ENCODE peak calls at places on chromosomes 13 and 19, in seven cellular contexts. I, U, O, V, X, T and F are unnamed samples. For H3K9me3, the result is how much of the 10 kb centered on the place peaks cover.

GRCh38 chr13:97367016-97367415 is 67.0 kb upstream of the RAP2A start:
- DNase-seq in V (no peak), U (no peak), X (no peak), O (no peak), T (no peak), I (peak), F (no peak)

GRCh38 chr19:18774782-18775444 is 16.2 kb downstream of the COMP start:
- DNase-seq in V (no peak), I (no peak), T (no peak), O (no peak), X (no peak), U (no peak), F (no peak)

GRCh38 chr13:32734511-32734910 is 148.3 kb downstream of the PDS5B start:
- DNase-seq in V (no peak), O (peak), U (no peak), X (no peak), T (no peak), I (no peak), F (no peak)

GRCh38 chr13:109154546-109154945 is 525.1 kb downstream of the MYO16 start:
- DNase-seq in O (no peak), U (no peak), X (no peak), I (no peak), V (no peak), T (no peak), F (no peak)

GRCh38 chr13:24605923-24606372 is 74.3 kb upstream of the ATP12A start:
- DNase-seq in X (no peak), I (no peak), V (no peak), O (peak), U (peak), T (no peak), F (no peak)

GRCh38 chr19:15280048-15280725 is 47.9 kb upstream of the EPHX3 start:
- DNase-seq in O (no peak), I (no peak), T (no peak), V (peak), U (no peak), X (no peak), F (no peak)

GRCh38 chr19:10419200-10419645 is 1.1 kb upstream of the PDE4A start:
- DNase-seq in O (no peak), I (no peak), U (peak), X (no peak), T (no peak), V (no peak), F (no peak)

GRCh38 chr13:111508164-111508870 is 187.9 kb downstream of the TEX29 start:
- DNase-seq in T (no peak), U (no peak), I (no peak), O (no peak), V (no peak), X (no peak), F (no peak)

GRCh38 chr13:24167666-24168391 is 7.3 kb downstream of the SPATA13 start:
- DNase-seq in T (no peak), U (no peak), O (no peak), X (no peak), I (no peak), V (no peak), F (no peak)

GRCh38 chr13:29852464-29853054 is 2.1 kb upstream of the UBL3 start:
- DNase-seq in T (no peak), X (no peak), U (no peak), I (no peak), V (no peak), O (no peak), F (no peak)

GRCh38 chr19:10104665-10105221 is 1.4 kb upstream of the PPAN start:
- DNase-seq in X (no peak), V (no peak), U (no peak), I (no peak), O (no peak), T (peak), F (no peak)

GRCh38 chr19:54548806-54549205 is 24.8 kb upstream of the LILRA2 start:
- DNase-seq in T (no peak), I (no peak), X (no peak), O (no peak), U (no peak), V (no peak), F (no peak)

GRCh38 chr19:38653028-38653571 is 5.7 kb downstream of the ACTN4 start:
- DNase-seq in V (no peak), U (peak), I (no peak), O (peak), X (no peak), T (peak), F (no peak)

GRCh38 chr19:44907613-44908012 is 2.0 kb downstream of the APOE start:
- DNase-seq in V (no peak), I (no peak), U (no peak), X (no peak), O (no peak), T (no peak), F (no peak)
- H3K27ac ChIP-seq in V (no peak), I (no peak), U (no peak), X (no peak), O (no peak), T (no peak), F (no peak)

GRCh38 chr13:79725841-79726240 is 244.9 kb downstream of the NDFIP2 start:
- DNase-seq in X (no peak), V (no peak), T (no peak), I (no peak), O (no peak), U (no peak), F (no peak)

GRCh38 chr13:79724348-79725103 is 243.6 kb downstream of the NDFIP2 start:
- DNase-seq in O (peak), T (peak), X (no peak), U (peak), V (no peak), I (no peak), F (no peak)

GRCh38 chr13:79722885-79723445 is 242.0 kb downstream of the NDFIP2 start:
- DNase-seq in T (peak), I (no peak), X (no peak), V (no peak), U (no peak), O (no peak), F (no peak)

DNA sequence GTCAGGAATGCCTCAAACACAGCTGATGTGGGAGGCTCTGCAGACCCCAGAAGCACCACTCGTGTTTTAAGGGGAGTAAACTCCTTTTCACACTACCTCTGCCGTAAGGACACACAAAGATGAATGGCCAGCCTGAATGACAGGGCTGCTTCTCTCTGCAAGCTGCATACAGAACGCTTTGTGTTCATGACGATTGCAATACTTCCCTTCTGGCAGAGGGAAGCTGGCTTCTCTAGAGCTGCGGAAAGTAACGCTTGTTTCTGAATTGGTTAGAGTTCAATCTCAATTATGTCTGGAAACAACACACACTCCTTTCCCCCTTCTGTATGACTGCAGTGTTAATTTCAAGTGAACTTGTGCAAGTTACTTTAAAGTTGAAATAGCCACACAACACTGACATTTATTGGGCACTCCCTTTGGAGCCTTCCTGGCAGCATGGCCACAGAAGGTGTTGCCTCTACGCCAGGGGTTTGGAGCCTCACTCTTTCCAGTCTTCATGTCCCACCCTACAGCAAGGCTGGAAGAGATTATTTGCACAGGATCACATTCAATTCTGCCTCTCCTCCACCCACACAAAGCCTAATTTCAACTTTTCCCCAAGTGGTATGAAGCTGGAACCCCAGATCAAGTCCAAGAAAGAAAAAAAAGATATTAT is 242.6 kb downstream of the NDFIP2 start:
- DNase-seq in O (no peak), U (no peak), T (peak), I (no peak), X (no peak), V (peak), F (no peak)
- H3K4me3 ChIP-seq in O (no peak), U (no peak), T (no peak), I (no peak), X (no peak), V (no peak), F (no peak)

GRCh38 chr19:58335630-58336029 is 8.8 kb downstream of the ZSCAN22 start:
- DNase-seq in V (no peak), O (no peak), I (no peak), X (no peak), T (no peak), U (no peak), F (no peak)

GRCh38 chr19:58334691-58335249 is 8.0 kb downstream of the ZSCAN22 start:
- DNase-seq in I (no peak), U (peak), V (no peak), X (peak), O (no peak), T (no peak), F (no peak)

GRCh38 chr19:58338336-58338735 is 11.5 kb downstream of the ZSCAN22 start:
- DNase-seq in O (no peak), U (no peak), T (no peak), V (no peak), X (no peak), I (no peak), F (no peak)

GRCh38 chr19:58336820-58337219 is 10.0 kb downstream of the ZSCAN22 start:
- DNase-seq in I (no peak), U (no peak), O (no peak), T (no peak), X (no peak), V (no peak), F (no peak)

GRCh38 chr19:58336216-58336615 is 9.4 kb downstream of the ZSCAN22 start:
- DNase-seq in T (no peak), I (no peak), V (no peak), X (no peak), U (no peak), O (no peak), F (no peak)
- H3K9me3 ChIP-seq in T (under half), I (under half), V (under half), X (under half), U (under half), O (under half), F (under half)

DNA sequence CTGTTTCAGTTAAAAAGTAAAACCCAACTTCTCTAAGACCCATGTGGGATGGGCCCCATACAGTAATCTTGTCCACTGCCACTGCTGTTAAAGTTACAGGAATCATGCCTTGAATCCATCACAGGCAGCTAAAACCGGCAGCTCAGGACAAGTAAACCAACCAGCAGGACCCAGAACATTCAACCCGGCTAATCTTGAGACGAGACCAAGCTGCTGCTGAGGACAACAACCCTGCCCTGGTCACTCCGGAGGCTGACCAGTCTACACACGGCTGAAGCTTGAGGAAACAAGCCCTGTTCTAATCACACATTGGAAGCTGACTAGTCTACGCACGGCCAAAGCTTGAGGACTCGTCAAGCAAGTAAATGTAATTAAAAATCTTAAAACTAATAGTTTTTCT is 105.2 kb upstream of the ZNF492 start:
- DNase-seq in I (no peak), T (no peak), V (no peak), U (no peak), O (no peak), X (no peak), F (no peak)
- H3K27ac ChIP-seq in I (no peak), T (no peak), V (no peak), U (no peak), O (no peak), X (no peak), F (no peak)

DNA sequence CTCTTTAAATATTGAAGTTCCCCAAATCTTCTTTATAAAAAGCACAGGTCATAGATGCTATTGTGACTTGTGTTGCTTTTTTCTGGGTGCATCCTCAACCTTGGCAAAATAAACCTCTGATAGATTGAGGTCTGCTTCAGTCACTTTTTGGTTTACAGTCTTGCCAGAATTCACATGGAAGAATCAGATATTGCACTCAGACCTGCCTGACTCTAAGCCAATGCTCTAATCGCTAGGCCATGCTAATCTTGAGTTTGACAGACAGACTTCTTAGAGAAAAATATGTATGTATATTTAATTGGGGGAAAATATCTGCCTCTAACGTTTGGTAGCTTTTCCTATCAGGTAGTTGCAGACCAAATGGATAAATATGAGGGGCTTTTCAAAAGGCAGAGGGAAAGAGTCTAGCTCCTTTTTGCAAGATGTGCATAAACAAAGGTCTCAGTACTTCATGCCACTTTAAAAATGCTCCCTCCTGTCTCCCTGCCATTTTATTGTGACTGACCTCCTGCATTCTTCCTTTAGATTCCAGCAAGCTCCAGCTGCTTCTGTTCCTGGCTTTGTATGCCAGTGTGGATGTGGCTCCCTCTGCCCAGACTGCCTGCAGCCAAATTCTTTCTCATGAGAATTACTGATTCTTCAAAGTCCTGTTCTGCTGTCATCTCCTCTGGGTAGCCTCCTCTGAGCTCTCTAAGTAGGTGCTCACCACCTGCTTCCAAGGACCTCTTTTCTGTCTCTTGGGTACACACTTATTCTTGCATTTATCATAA is 42.4 kb upstream of the RFC3 start:
- DNase-seq in X (no peak), T (no peak), V (no peak), U (no peak), I (no peak), O (no peak), F (no peak)
- H3K4me3 ChIP-seq in X (no peak), T (no peak), V (no peak), U (no peak), I (no peak), O (no peak), F (no peak)

GRCh38 chr19:57111329-57111644 is 8.5 kb upstream of the USP29 start:
- DNase-seq in U (no peak), X (no peak), V (no peak), T (no peak), O (no peak), I (no peak), F (no peak)

GRCh38 chr19:57105976-57106610 is 13.7 kb upstream of the USP29 start:
- DNase-seq in O (no peak), V (no peak), X (no peak), U (no peak), I (no peak), T (no peak), F (no peak)

GRCh38 chr19:57106646-57107235 is 13.0 kb upstream of the USP29 start:
- DNase-seq in V (no peak), O (no peak), T (no peak), U (no peak), X (no peak), I (no peak), F (no peak)

GRCh38 chr19:57110592-57111328 is 9.0 kb upstream of the USP29 start:
- DNase-seq in V (no peak), T (no peak), U (no peak), X (no peak), I (no peak), O (no peak), F (no peak)
- H3K9me3 ChIP-seq in V (half or more), T (under half), U (under half), X (half or more), I (half or more), O (under half), F (under half)

GRCh38 chr19:35214766-35215422 is 13.6 kb downstream of the FAM187B start:
- DNase-seq in V (no peak), U (no peak), O (no peak), I (no peak), T (no peak), X (no peak), F (no peak)

GRCh38 chr19:35211545-35212230 is 16.9 kb downstream of the FAM187B start:
- DNase-seq in U (no peak), I (peak), X (peak), V (peak), O (no peak), T (peak), F (peak)

GRCh38 chr19:35209646-35210045 is 18.9 kb downstream of the FAM187B start:
- DNase-seq in O (no peak), V (no peak), T (no peak), I (no peak), X (no peak), U (no peak), F (no peak)

GRCh38 chr19:35213678-35214632 is 14.6 kb downstream of the FAM187B start:
- DNase-seq in U (peak), V (peak), T (peak), I (peak), O (peak), X (peak), F (peak)

DNA sequence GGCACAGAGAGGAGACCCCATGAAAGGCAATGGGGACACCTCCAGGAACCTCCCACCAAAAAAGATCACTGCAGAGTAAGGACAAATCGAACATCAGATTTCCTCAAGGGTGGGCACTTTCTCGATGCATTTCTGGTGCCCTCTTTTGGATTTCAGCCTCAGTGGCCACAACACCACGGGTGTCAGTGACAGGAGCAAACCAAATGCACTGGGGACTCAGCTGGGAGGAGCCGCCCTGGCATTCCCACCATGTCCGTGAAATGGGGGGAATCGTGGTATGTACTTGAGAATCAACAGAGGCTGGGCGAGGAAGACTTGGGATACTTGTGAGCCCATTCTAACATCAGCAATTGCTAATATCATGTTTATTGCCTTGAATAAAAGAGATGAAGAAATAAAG is 16.3 kb downstream of the FAM187B start:
- DNase-seq in U (no peak), T (no peak), V (no peak), O (no peak), X (no peak), I (no peak), F (no peak)
- H3K27ac ChIP-seq in U (no peak), T (no peak), V (peak), O (no peak), X (peak), I (peak), F (peak)

DNA sequence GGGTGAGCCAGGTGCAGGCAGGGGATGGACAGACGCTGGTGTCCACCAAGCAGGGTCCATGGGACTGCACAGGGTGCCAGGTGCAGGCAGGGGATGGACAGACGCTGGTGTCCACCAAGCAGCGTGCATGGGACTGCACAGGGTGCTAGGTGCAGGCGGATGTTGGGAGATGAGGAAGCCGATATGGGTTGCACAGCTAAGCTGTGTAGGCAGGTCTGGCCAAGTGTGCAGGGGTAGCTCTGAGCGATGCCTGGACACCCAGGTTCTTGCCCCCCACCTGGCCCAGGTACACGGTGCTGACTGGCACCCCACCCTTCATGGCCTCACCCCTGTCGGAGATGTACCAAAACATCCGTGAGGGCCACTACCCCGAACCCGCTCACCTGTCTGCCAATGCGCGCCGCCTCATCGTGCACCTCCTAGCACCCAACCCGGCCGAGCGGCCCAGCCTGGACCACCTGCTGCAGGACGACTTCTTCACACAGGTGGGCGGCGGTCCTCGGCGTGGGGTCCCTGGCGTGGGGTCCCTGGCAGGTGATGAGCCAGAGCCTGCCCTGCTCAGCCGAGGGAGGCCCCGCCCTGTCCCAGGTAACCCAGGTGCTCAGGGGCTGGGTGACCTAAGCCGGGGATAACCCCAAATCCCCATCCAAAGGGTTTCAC is 3.9 kb downstream of the PLK5 start:
- DNase-seq in X (no peak), U (peak), V (no peak), I (no peak), O (no peak), T (no peak), F (no peak)
- H3K4me3 ChIP-seq in X (no peak), U (no peak), V (no peak), I (no peak), O (no peak), T (no peak), F (no peak)

DNA sequence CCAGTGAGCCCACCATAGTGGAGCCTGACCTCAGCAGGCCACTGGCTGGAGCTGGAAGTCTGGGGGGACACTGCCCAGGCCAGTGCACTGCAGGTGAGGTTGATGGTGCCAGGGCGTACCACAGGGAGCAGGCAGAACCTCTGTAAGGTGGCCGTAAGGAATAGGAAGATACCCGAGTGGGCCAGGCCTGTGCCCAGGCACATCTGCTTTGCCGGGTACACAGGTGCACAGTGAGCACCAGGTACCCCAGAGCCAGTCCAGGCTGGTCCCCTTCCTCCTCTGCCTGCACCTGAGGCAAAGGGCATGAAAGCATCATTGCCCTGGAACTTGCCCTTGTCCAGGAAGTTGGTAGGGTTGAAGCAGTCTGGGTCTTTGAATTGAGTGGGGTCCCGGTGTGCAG is 9.5 kb downstream of the EGLN2 start:
- DNase-seq in O (no peak), U (no peak), X (no peak), T (no peak), V (no peak), I (no peak), F (no peak)
- H3K9me3 ChIP-seq in O (under half), U (under half), X (under half), T (under half), V (under half), I (under half), F (under half)